ENCODE peak calls at places on chromosomes 5 and 9, in ten cellular contexts. V is hepatocyte, L is endothelial cell of umbilical vein, Y is neural progenitor cell, I is DND-41, Z is neuronal stem cell, J is GM23338, H is IMR-90, R is fibroblast of lung, X is PC-9. D is an unnamed sample.

GRCh38 chr5:139381837-139382361 is 1.2 kb downstream of the SLC23A1 start:
- DNase-seq in X (no peak), R (no peak), H (no peak), Y (no peak), Z (no peak), J (no peak), L (no peak), I (peak; percentile 14), V (no peak), D (no peak)

GRCh38 chr5:758698-759053 is 25.9 kb downstream of the ZDHHC11B start:
- DNase-seq in V (no peak), Y (no peak), I (no peak), R (no peak), Z (no peak), L (no peak), H (no peak), J (no peak), X (no peak), D (no peak)

GRCh38 chr9:128718475-128718874 is 5.5 kb downstream of the ZDHHC12 start:
- DNase-seq in R (no peak), J (no peak), Z (no peak), L (no peak), V (peak; percentile 44), H (no peak), I (no peak), X (no peak), Y (no peak), D (no peak)

GRCh38 chr5:95884021-95884333 is 61.5 kb upstream of the GLRX start:
- DNase-seq in H (peak; percentile 68), R (peak; percentile 65), V (no peak), I (no peak), Y (no peak), J (no peak), X (no peak), Z (no peak), L (no peak), D (no peak)

GRCh38 chr5:90480699-90481098 is 6.0 kb downstream of the POLR3G start:
- DNase-seq in R (peak; percentile 42), H (peak; percentile 47), Y (no peak), Z (no peak), L (no peak), J (no peak), X (no peak), V (no peak), I (no peak), D (no peak)

GRCh38 chr9:130291474-130291873 is 25.9 kb downstream of the HMCN2 start:
- DNase-seq in H (no peak), J (no peak), X (no peak), Y (no peak), I (no peak), Z (no peak), L (no peak), V (no peak), R (no peak), D (no peak)

GRCh38 chr9:13688223-13688989 is 408.9 kb upstream of the MPDZ start:
- DNase-seq in R (no peak), H (no peak), X (no peak), Y (peak; percentile 74), Z (peak; percentile 61), J (peak; percentile 59), I (no peak), V (no peak), L (no peak), D (no peak)

GRCh38 chr9:123727332-123727731 is 202.6 kb downstream of the DENND1A start:
- DNase-seq in I (no peak), J (no peak), Z (no peak), Y (no peak), R (peak; percentile 58), H (peak; percentile 47), L (no peak), V (no peak), X (no peak), D (no peak)

GRCh38 chr9:127858041-127858512 is 3.6 kb upstream of the ENG start:
- DNase-seq in Z (no peak), H (no peak), X (no peak), L (peak; percentile 70), I (no peak), V (no peak), R (no peak), J (no peak), Y (no peak), D (no peak)

GRCh38 chr5:9335754-9336495 is 209.9 kb downstream of the SEMA5A start:
- DNase-seq in X (no peak), V (no peak), J (no peak), Z (no peak), H (no peak), R (no peak), Y (no peak), L (no peak), I (no peak), D (no peak)

GRCh38 chr5:180201051-180201987 is 7.7 kb downstream of the RASGEF1C start:
- DNase-seq in H (no peak), R (peak; percentile 20), V (peak; percentile 44), X (no peak), Z (peak; percentile 49), J (peak; percentile 91), L (peak; percentile 40), Y (peak; percentile 75), I (peak; percentile 46), D (no peak)

GRCh38 chr5:113020461-113021273 is 44.1 kb downstream of the DCP2 start:
- DNase-seq in X (no peak), I (no peak), Z (no peak), Y (no peak), H (peak; percentile 87), L (peak; percentile 84), V (no peak), J (no peak), R (peak; percentile 29), D (peak; percentile 63)

GRCh38 chr9:130442746-130443455 is 1.9 kb upstream of the ASS1 start:
- DNase-seq in L (no peak), R (no peak), H (no peak), J (no peak), I (no peak), X (no peak), V (no peak), Y (no peak), Z (no peak), D (no peak)

GRCh38 chr5:149930060-149930753 is 14.4 kb downstream of the PDE6A start:
- DNase-seq in J (no peak), V (no peak), Z (no peak), I (no peak), L (no peak), R (peak; percentile 62), X (no peak), Y (no peak), H (no peak), D (no peak)

GRCh38 chr9:82604947-82605656 is 457.8 kb downstream of the RASEF start:
- DNase-seq in Y (no peak), Z (no peak), X (no peak), R (peak; percentile 77), V (peak; percentile 38), L (no peak), J (no peak), H (peak; percentile 72), I (no peak), D (no peak)

GRCh38 chr5:130871346-130872086 is 293.5 kb downstream of the HINT1 start:
- DNase-seq in L (peak; percentile 36), J (peak; percentile 70), R (peak; percentile 5), V (peak; percentile 35), Z (no peak), I (peak; percentile 34), H (peak; percentile 1), Y (peak; percentile 42), X (no peak), D (no peak)

GRCh38 chr5:163362806-163363788 is 74.3 kb upstream of the CCNG1 start:
- DNase-seq in Y (no peak), J (no peak), I (no peak), R (no peak), H (no peak), Z (no peak), V (no peak), X (no peak), L (no peak), D (no peak)

DNA sequence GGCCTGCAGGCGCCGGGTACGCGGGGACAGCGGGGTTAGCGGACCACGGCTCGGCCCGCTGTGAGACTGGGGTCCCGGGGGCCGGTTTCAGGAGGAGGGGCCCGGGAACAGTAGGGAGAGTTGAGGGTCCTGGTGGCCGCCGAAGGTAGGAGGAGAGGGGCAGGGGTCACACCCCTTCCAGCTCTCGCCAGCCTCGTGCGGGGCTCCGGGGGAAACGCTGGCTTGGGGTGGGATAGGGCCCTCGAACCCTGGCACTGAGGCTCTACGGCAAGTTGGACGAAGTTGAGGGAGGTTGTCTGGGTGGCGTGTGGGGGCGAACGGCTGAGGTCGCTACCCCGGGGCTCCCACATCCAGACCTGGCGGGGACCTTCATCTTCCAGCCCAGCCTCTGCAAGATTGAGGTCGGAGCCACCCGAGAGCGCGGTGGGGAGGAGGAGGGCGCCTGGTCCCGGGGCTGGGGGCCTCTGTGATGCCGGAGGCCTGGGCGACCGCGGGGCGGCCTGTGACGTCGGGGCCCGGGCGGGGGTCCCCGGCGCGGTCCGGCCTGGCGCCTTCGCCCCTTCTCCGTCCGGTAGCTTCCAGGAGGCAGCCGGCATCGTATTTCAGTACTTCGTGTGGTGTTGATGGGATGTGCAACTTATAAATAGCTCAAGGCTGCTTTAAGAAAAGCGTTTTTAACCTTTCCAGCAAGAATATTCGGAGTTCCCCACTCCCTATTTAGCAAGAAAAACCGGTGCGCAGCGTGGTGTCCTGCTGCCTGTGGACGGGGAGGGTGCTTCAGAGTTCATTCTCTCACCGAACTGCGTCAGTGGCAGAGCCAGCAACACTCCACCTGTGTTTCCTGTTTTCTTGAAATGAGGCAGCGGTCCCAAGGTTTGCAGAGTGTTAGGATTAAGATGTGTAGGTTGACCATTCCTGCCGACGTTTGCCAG is 910 bp downstream of the HABP4 start:
- DNase-seq in H (peak; percentile 30), R (peak; percentile 21), V (peak; percentile 57), X (no peak), I (no peak), Y (peak; percentile 59), L (peak; percentile 14), Z (no peak), J (peak; percentile 52), D (no peak)
- H2AFZ ChIP-seq in H (peak overlapping the region; percentile 98), R (peak overlapping the region; percentile 9), V (peak overlapping the region; percentile 18), X (peak overlapping the region; percentile 82), I (peak overlapping the region; percentile 83), Y (peak overlapping the region; percentile 82), L (peak overlapping the region; percentile 56), Z (peak overlapping the region; percentile 99), J (peak overlapping the region; percentile 24), D (peak overlapping the region; percentile 63)

GRCh38 chr5:83397658-83398057 is 73.9 kb upstream of the VCAN start:
- DNase-seq in I (no peak), R (no peak), L (no peak), H (no peak), X (no peak), Y (no peak), J (no peak), Z (no peak), V (no peak), D (no peak)
- H3K4me1 ChIP-seq in I (peaks cover 8% of the 10 kb centered on the region), R (no peaks in the 10 kb centered on the region), L (peaks cover 11% of the 10 kb centered on the region), H (peaks cover 2% of the 10 kb centered on the region), X (no peaks in the 10 kb centered on the region), Y (peaks cover 13% of the 10 kb centered on the region), J (peaks cover 21% of the 10 kb centered on the region), Z (no peaks in the 10 kb centered on the region), V (no peaks in the 10 kb centered on the region), D (no peaks in the 10 kb centered on the region)

GRCh38 chr9:33157960-33158359 is 9.2 kb downstream of the B4GALT1 start:
- DNase-seq in X (peak; percentile 55), L (no peak), J (peak; percentile 61), Y (peak; percentile 31), R (no peak), V (no peak), I (no peak), H (no peak), Z (no peak), D (no peak)
- H3K4me2 ChIP-seq in X (peak overlapping the region; percentile 94), L (peak overlapping the region; percentile 72), J (peak overlapping the region; percentile 55), Y (peak overlapping the region; percentile 23), R (no peak overlapping the region), V (peak overlapping the region; percentile 9), I (no peak overlapping the region), H (no peak overlapping the region), Z (no peak overlapping the region), D (peak overlapping the region; percentile 99)

GRCh38 chr9:8025532-8025931 is 226.0 kb upstream of the DMAC1 start:
- DNase-seq in X (no peak), H (no peak), L (no peak), R (peak; percentile 26), Z (no peak), V (no peak), I (no peak), J (no peak), Y (no peak), D (no peak)
- H2AFZ ChIP-seq in X (no peak overlapping the region), H (no peak overlapping the region), L (no peak overlapping the region), R (no peak overlapping the region), Z (no peak overlapping the region), V (no peak overlapping the region), I (no peak overlapping the region), J (no peak overlapping the region), Y (no peak overlapping the region), D (no peak overlapping the region)